ENCODE peak calls at places on chromosome X, in nine cellular contexts. P, U, B, L, R, F, D, I and Z are unnamed samples.

GRCh38 chrX:13357925-13358324 is 38.1 kb upstream of the ATXN3L start:
- DNase-seq in P (no peak), D (peak), L (no peak), R (no peak), I (no peak), B (peak), F (no peak), U (no peak), Z (peak)

GRCh38 chrX:40539214-40540142 is 41.3 kb upstream of the ATP6AP2 start:
- DNase-seq in R (peak), P (peak), L (peak), B (peak), D (peak), F (peak), I (peak), U (peak), Z (peak)

GRCh38 chrX:110136136-110136535 is 133.2 kb downstream of the TMEM164 start:
- DNase-seq in L (no peak), F (no peak), B (no peak), D (no peak), U (no peak), R (no peak), P (no peak), I (no peak), Z (no peak)

GRCh38 chrX:22171287-22172060 is 101.2 kb upstream of the CBLL2 start:
- DNase-seq in F (no peak), B (no peak), R (no peak), D (no peak), P (no peak), L (no peak), I (no peak), U (no peak), Z (no peak)

GRCh38 chrX:54807524-54808108 is at the start of gene MAGED2:
- DNase-seq in F (no peak), L (no peak), B (peak), P (peak), D (no peak), I (no peak), R (no peak), U (peak), Z (peak)

GRCh38 chrX:139702658-139703057 is 5.3 kb downstream of the MCF2 start:
- DNase-seq in F (no peak), D (no peak), B (no peak), L (no peak), U (no peak), P (no peak), R (no peak), I (no peak), Z (no peak)

GRCh38 chrX:30885136-30885535 is 3.9 kb downstream of the TAB3 start:
- DNase-seq in D (no peak), L (no peak), F (no peak), U (no peak), I (no peak), R (no peak), B (no peak), P (no peak), Z (no peak)

GRCh38 chrX:15985937-15986336 is 131.3 kb upstream of the AP1S2 start:
- DNase-seq in P (no peak), U (no peak), D (no peak), R (peak), I (no peak), F (no peak), L (no peak), B (no peak), Z (no peak)

GRCh38 chrX:53357799-53358530 is 64.5 kb downstream of the SMC1A start:
- DNase-seq in F (no peak), I (no peak), U (no peak), L (peak), P (no peak), R (no peak), B (peak), D (peak), Z (peak)

GRCh38 chrX:17736856-17737706 is at the start of gene SCML1:
- DNase-seq in D (peak), L (peak), B (peak), I (no peak), P (peak), F (peak), R (peak), U (peak), Z (peak)

GRCh38 chrX:24774650-24775049 is 80.9 kb downstream of the POLA1 start:
- DNase-seq in F (no peak), R (peak), P (no peak), D (no peak), I (no peak), L (no peak), U (no peak), B (no peak), Z (no peak)

GRCh38 chrX:83845397-83845796 is 15.5 kb upstream of the CYLC1 start:
- DNase-seq in P (no peak), R (peak), F (no peak), I (peak), D (peak), B (peak), U (peak), L (peak), Z (peak)

GRCh38 chrX:72041901-72042859 is 89.5 kb downstream of the RTL5 start:
- DNase-seq in U (no peak), I (no peak), P (no peak), R (no peak), D (no peak), F (no peak), B (peak), L (no peak), Z (peak)

GRCh38 chrX:10015711-10016515 is 48.8 kb downstream of the CLDN34 start:
- DNase-seq in F (no peak), B (no peak), D (no peak), P (no peak), U (peak), R (peak), I (peak), L (no peak), Z (peak)

GRCh38 chrX:154751121-154751668 is 318 bp upstream of the GAB3 start:
- DNase-seq in U (peak), B (no peak), I (no peak), D (no peak), L (no peak), F (no peak), R (no peak), P (no peak), Z (no peak)

GRCh38 chrX:149712831-149713230 is 971 bp downstream of the MAGEA11 start:
- DNase-seq in P (no peak), L (no peak), U (no peak), R (no peak), B (no peak), D (no peak), I (no peak), F (no peak), Z (no peak)

GRCh38 chrX:34629572-34629971 is 27.5 kb downstream of the TMEM47 start:
- DNase-seq in D (no peak), B (no peak), R (no peak), P (no peak), L (peak), F (no peak), U (no peak), I (no peak), Z (no peak)

GRCh38 chrX:63128509-63128908 is 222.6 kb downstream of the SPIN4 start:
- DNase-seq in B (peak), U (peak), L (peak), D (peak), F (no peak), I (peak), P (no peak), R (peak), Z (peak)

GRCh38 chrX:9341305-9342201 is 123.3 kb upstream of the TBL1X start:
- DNase-seq in U (peak), I (peak), B (peak), L (peak), F (no peak), R (peak), P (peak), D (no peak), Z (peak)

GRCh38 chrX:1487401-1487800 is 34.7 kb upstream of the ASMTL start:
- DNase-seq in R (no peak), P (no peak), D (no peak), F (no peak), U (no peak), B (no peak), L (no peak), I (peak), Z (no peak)

GRCh38 chrX:105488731-105489130 is 268.2 kb upstream of the TEX13A start:
- DNase-seq in D (no peak), I (no peak), U (no peak), R (no peak), P (no peak), B (peak), F (no peak), L (no peak), Z (no peak)